ENCODE peak calls at places on chromosome 2, in seven cellular contexts. One of them, this sample, is unnamed.

GRCh38 chr2:19360266-19360665 is 1.8 kb upstream of the OSR1 start:
- DNase-seq in H9: no peak
- DNase-seq in IMR-90: no peak
- DNase-seq in mesendoderm: no peak
- DNase-seq in H1: no peak
- DNase-seq in mesenchymal stem cell: no peak
- DNase-seq in trophoblast cell: no peak
- DNase-seq in this sample: no peak

GRCh38 chr2:239371726-239372686 is 28.8 kb downstream of the HDAC4 start:
- DNase-seq in H9: no peak
- DNase-seq in IMR-90: no peak
- DNase-seq in mesendoderm: no peak
- DNase-seq in H1: no peak
- DNase-seq in mesenchymal stem cell: no peak
- DNase-seq in trophoblast cell: no peak
- DNase-seq in this sample: no peak

GRCh38 chr2:45415534-45416123 is 195.4 kb downstream of the SRBD1 start:
- DNase-seq in H9: no peak
- DNase-seq in IMR-90: no peak
- DNase-seq in mesendoderm: no peak
- DNase-seq in H1: no peak
- DNase-seq in mesenchymal stem cell: no peak
- DNase-seq in trophoblast cell: no peak
- DNase-seq in this sample: no peak

GRCh38 chr2:216519154-216519762 is 20.6 kb downstream of the RPL37A start:
- DNase-seq in H9: no peak
- DNase-seq in IMR-90: peak; percentile 89
- DNase-seq in mesendoderm: peak; percentile 84
- DNase-seq in H1: no peak
- DNase-seq in mesenchymal stem cell: peak; percentile 83
- DNase-seq in trophoblast cell: peak; percentile 55
- DNase-seq in this sample: peak; percentile 64

GRCh38 chr2:37317746-37318145 is 6.9 kb downstream of the PRKD3 start:
- DNase-seq in H9: no peak
- DNase-seq in IMR-90: no peak
- DNase-seq in mesendoderm: no peak
- DNase-seq in H1: no peak
- DNase-seq in mesenchymal stem cell: no peak
- DNase-seq in trophoblast cell: no peak
- DNase-seq in this sample: no peak

GRCh38 chr2:160970052-160970846 is 190.0 kb upstream of the TANK start:
- DNase-seq in H9: peak; percentile 46
- DNase-seq in IMR-90: peak; percentile 82
- DNase-seq in mesendoderm: peak; percentile 95
- DNase-seq in H1: peak; percentile 38
- DNase-seq in mesenchymal stem cell: peak; percentile 93
- DNase-seq in trophoblast cell: peak; percentile 58
- DNase-seq in this sample: peak; percentile 65

GRCh38 chr2:3627500-3628100 is 30.4 kb upstream of the ALLC start:
- DNase-seq in H9: peak; percentile 14
- DNase-seq in IMR-90: no peak
- DNase-seq in mesendoderm: no peak
- DNase-seq in H1: no peak
- DNase-seq in mesenchymal stem cell: no peak
- DNase-seq in trophoblast cell: no peak
- DNase-seq in this sample: no peak

GRCh38 chr2:23384551-23385349 is at the start of gene KLHL29:
- DNase-seq in H9: peak; percentile 59
- DNase-seq in IMR-90: peak; percentile 71
- DNase-seq in mesendoderm: peak; percentile 60
- DNase-seq in H1: no peak
- DNase-seq in mesenchymal stem cell: peak; percentile 76
- DNase-seq in trophoblast cell: peak; percentile 61
- DNase-seq in this sample: no peak

GRCh38 chr2:239444626-239445625 is 44.1 kb upstream of the HDAC4 start:
- DNase-seq in H9: no peak
- DNase-seq in IMR-90: no peak
- DNase-seq in mesendoderm: no peak
- DNase-seq in H1: no peak
- DNase-seq in mesenchymal stem cell: no peak
- DNase-seq in trophoblast cell: no peak
- DNase-seq in this sample: no peak

GRCh38 chr2:181352158-181352557 is 105.0 kb upstream of the ITGA4 start:
- DNase-seq in H9: no peak
- DNase-seq in IMR-90: no peak
- DNase-seq in mesendoderm: no peak
- DNase-seq in H1: no peak
- DNase-seq in mesenchymal stem cell: no peak
- DNase-seq in trophoblast cell: no peak
- DNase-seq in this sample: no peak

GRCh38 chr2:149651229-149651628 is 63.7 kb upstream of the MMADHC start:
- DNase-seq in H9: no peak
- DNase-seq in IMR-90: no peak
- DNase-seq in mesendoderm: no peak
- DNase-seq in H1: no peak
- DNase-seq in mesenchymal stem cell: no peak
- DNase-seq in trophoblast cell: no peak
- DNase-seq in this sample: no peak

GRCh38 chr2:64681479-64681967 is 27.8 kb upstream of the SERTAD2 start:
- DNase-seq in H9: no peak
- DNase-seq in IMR-90: no peak
- DNase-seq in mesendoderm: no peak
- DNase-seq in H1: no peak
- DNase-seq in mesenchymal stem cell: no peak
- DNase-seq in trophoblast cell: no peak
- DNase-seq in this sample: no peak

GRCh38 chr2:181813963-181814565 is 77.5 kb upstream of the ITPRID2 start:
- DNase-seq in H9: no peak
- DNase-seq in IMR-90: peak; percentile 84
- DNase-seq in mesendoderm: no peak
- DNase-seq in H1: no peak
- DNase-seq in mesenchymal stem cell: peak; percentile 77
- DNase-seq in trophoblast cell: peak; percentile 75
- DNase-seq in this sample: no peak

GRCh38 chr2:1644427-1644826 is 99.9 kb downstream of the PXDN start:
- DNase-seq in H9: peak; percentile 19
- DNase-seq in IMR-90: no peak
- DNase-seq in mesendoderm: no peak
- DNase-seq in H1: no peak
- DNase-seq in mesenchymal stem cell: no peak
- DNase-seq in trophoblast cell: no peak
- DNase-seq in this sample: no peak

GRCh38 chr2:111985514-111985913 is 69.6 kb upstream of the TMEM87B start:
- DNase-seq in H9: no peak
- DNase-seq in IMR-90: no peak
- DNase-seq in mesendoderm: no peak
- DNase-seq in H1: no peak
- DNase-seq in mesenchymal stem cell: no peak
- DNase-seq in trophoblast cell: no peak
- DNase-seq in this sample: no peak

GRCh38 chr2:165240927-165241326 is 1.7 kb downstream of the SCN2A start:
- DNase-seq in H9: no peak
- DNase-seq in IMR-90: no peak
- DNase-seq in mesendoderm: no peak
- DNase-seq in H1: no peak
- DNase-seq in mesenchymal stem cell: no peak
- DNase-seq in trophoblast cell: no peak
- DNase-seq in this sample: no peak

GRCh38 chr2:316381-316780 is 28.5 kb upstream of the ALKAL2 start:
- DNase-seq in H9: no peak
- DNase-seq in IMR-90: no peak
- DNase-seq in mesendoderm: no peak
- DNase-seq in H1: no peak
- DNase-seq in mesenchymal stem cell: no peak
- DNase-seq in trophoblast cell: no peak
- DNase-seq in this sample: no peak

GRCh38 chr2:23206652-23207051 is 178.3 kb upstream of the KLHL29 start:
- DNase-seq in H9: no peak
- DNase-seq in IMR-90: no peak
- DNase-seq in mesendoderm: no peak
- DNase-seq in H1: no peak
- DNase-seq in mesenchymal stem cell: no peak
- DNase-seq in trophoblast cell: no peak
- DNase-seq in this sample: no peak

GRCh38 chr2:124149571-124149970 is 124.5 kb downstream of the CNTNAP5 start:
- DNase-seq in H9: no peak
- DNase-seq in IMR-90: no peak
- DNase-seq in mesendoderm: no peak
- DNase-seq in H1: no peak
- DNase-seq in mesenchymal stem cell: no peak
- DNase-seq in trophoblast cell: no peak
- DNase-seq in this sample: no peak

GRCh38 chr2:164456599-164456998 is 164.7 kb downstream of the GRB14 start:
- DNase-seq in H9: no peak
- DNase-seq in IMR-90: no peak
- DNase-seq in mesendoderm: no peak
- DNase-seq in H1: no peak
- DNase-seq in mesenchymal stem cell: no peak
- DNase-seq in trophoblast cell: no peak
- DNase-seq in this sample: no peak

GRCh38 chr2:8312861-8313768 is 368.7 kb upstream of the ID2 start:
- DNase-seq in H9: peak; percentile 24
- DNase-seq in IMR-90: peak; percentile 11
- DNase-seq in mesendoderm: peak; percentile 88
- DNase-seq in H1: no peak
- DNase-seq in mesenchymal stem cell: peak; percentile 41
- DNase-seq in trophoblast cell: no peak
- DNase-seq in this sample: peak; percentile 20

DNA sequence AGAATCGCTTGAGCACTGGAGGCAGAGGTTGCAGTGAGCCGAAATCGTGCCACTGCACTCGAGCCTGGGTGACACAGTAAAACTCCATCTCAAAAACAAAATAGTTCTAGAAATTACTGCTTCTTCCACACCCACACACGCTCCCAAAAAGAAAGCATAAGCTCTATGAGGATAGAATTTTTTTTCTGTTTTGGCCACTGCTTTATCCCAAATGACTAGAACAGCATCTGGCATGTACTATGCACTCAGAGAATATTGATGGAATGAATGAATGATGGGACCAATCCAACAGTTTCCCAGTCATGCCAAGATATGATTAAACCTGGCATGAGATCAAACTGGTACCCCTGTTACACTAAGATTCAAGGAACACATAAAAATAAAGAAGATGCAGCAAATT is 455.4 kb upstream of the CHAC2 start:
- DNase-seq in H9: no peak
- DNase-seq in IMR-90: no peak
- DNase-seq in mesendoderm: no peak
- DNase-seq in H1: no peak
- DNase-seq in mesenchymal stem cell: no peak
- DNase-seq in trophoblast cell: no peak
- DNase-seq in this sample: no peak
- H3K4ac ChIP-seq in H9: no peak overlapping the region
- H3K4ac ChIP-seq in IMR-90: no peak overlapping the region
- H3K4ac ChIP-seq in mesendoderm: no peak overlapping the region
- H3K4ac ChIP-seq in H1: no peak overlapping the region
- H3K4ac ChIP-seq in mesenchymal stem cell: no peak overlapping the region
- H3K4ac ChIP-seq in trophoblast cell: no peak overlapping the region
- H3K4ac ChIP-seq in this sample: no peak overlapping the region

DNA sequence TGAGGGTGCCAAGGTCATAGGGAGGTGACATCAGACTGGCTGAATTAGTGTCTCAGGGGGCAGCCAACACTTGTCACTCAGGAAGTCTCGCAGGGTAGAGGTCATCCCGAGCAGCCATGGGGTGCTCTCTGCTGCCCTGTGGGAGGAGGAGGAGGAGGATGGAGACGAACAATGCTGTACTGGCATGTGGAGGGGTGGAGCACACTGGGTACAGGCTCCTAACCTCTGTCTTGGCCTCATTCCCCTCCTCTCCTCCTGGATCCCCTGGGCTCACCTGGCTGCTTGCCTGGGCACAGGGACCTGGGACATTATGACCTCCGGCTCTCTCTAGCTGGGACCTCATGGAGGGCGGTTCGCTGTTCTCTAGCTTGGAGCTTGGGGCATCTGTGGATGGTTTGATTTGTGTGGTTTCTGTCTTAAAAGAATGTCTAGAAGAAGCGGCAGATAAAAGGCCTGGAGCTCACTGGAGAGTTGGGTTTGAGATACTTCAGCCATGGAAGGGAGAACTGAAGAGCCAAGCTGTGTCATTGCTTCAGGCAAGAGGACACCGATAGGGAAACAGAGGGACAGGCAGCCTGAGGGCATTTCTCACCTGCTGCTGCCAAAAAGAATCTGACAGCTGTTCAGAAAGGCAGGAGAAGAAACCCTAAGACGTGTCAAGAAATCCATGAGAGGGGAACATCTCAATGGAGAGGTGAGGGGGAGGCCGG is 133.1 kb downstream of the SEPTIN10 start:
- DNase-seq in H9: no peak
- DNase-seq in IMR-90: no peak
- DNase-seq in mesendoderm: no peak
- DNase-seq in H1: no peak
- DNase-seq in mesenchymal stem cell: no peak
- DNase-seq in trophoblast cell: peak; percentile 44
- DNase-seq in this sample: no peak
- H3K4ac ChIP-seq in H9: no peak overlapping the region
- H3K4ac ChIP-seq in IMR-90: peak overlapping the region; percentile 18
- H3K4ac ChIP-seq in mesendoderm: no peak overlapping the region
- H3K4ac ChIP-seq in H1: no peak overlapping the region
- H3K4ac ChIP-seq in mesenchymal stem cell: no peak overlapping the region
- H3K4ac ChIP-seq in trophoblast cell: no peak overlapping the region
- H3K4ac ChIP-seq in this sample: no peak overlapping the region

GRCh38 chr2:230694241-230694640 is 18.4 kb upstream of the CAB39 start:
- DNase-seq in H9: no peak
- DNase-seq in IMR-90: no peak
- DNase-seq in mesendoderm: no peak
- DNase-seq in H1: no peak
- DNase-seq in mesenchymal stem cell: no peak
- DNase-seq in trophoblast cell: peak; percentile 97
- DNase-seq in this sample: no peak
- H3K4ac ChIP-seq in H9: no peak overlapping the region
- H3K4ac ChIP-seq in IMR-90: no peak overlapping the region
- H3K4ac ChIP-seq in mesendoderm: no peak overlapping the region
- H3K4ac ChIP-seq in H1: no peak overlapping the region
- H3K4ac ChIP-seq in mesenchymal stem cell: no peak overlapping the region
- H3K4ac ChIP-seq in trophoblast cell: no peak overlapping the region
- H3K4ac ChIP-seq in this sample: no peak overlapping the region

GRCh38 chr2:174485763-174486613 is 841 bp downstream of the GPR155 start:
- DNase-seq in H9: peak; percentile 41
- DNase-seq in IMR-90: peak; percentile 76
- DNase-seq in mesendoderm: peak; percentile 42
- DNase-seq in H1: no peak
- DNase-seq in mesenchymal stem cell: peak; percentile 64
- DNase-seq in trophoblast cell: no peak
- DNase-seq in this sample: no peak

GRCh38 chr2:174487536-174488162 is 820 bp upstream of the GPR155 start:
- DNase-seq in H9: no peak
- DNase-seq in IMR-90: no peak
- DNase-seq in mesendoderm: no peak
- DNase-seq in H1: no peak
- DNase-seq in mesenchymal stem cell: no peak
- DNase-seq in trophoblast cell: no peak
- DNase-seq in this sample: no peak

GRCh38 chr2:174484573-174484972 is 2.3 kb downstream of the GPR155 start:
- DNase-seq in H9: no peak
- DNase-seq in IMR-90: no peak
- DNase-seq in mesendoderm: no peak
- DNase-seq in H1: no peak
- DNase-seq in mesenchymal stem cell: no peak
- DNase-seq in trophoblast cell: no peak
- DNase-seq in this sample: no peak

GRCh38 chr2:174490032-174490431 is 3.2 kb upstream of the GPR155 start:
- DNase-seq in H9: no peak
- DNase-seq in IMR-90: no peak
- DNase-seq in mesendoderm: no peak
- DNase-seq in H1: no peak
- DNase-seq in mesenchymal stem cell: no peak
- DNase-seq in trophoblast cell: no peak
- DNase-seq in this sample: no peak

GRCh38 chr2:174486614-174487535 is at the start of gene GPR155:
- DNase-seq in H9: peak; percentile 100
- DNase-seq in IMR-90: peak; percentile 97
- DNase-seq in mesendoderm: peak; percentile 99
- DNase-seq in H1: peak; percentile 97
- DNase-seq in mesenchymal stem cell: peak; percentile 97
- DNase-seq in trophoblast cell: peak; percentile 99
- DNase-seq in this sample: peak; percentile 98
- H3K4ac ChIP-seq in H9: no peak within 1 kb of the TSS
- H3K4ac ChIP-seq in IMR-90: peak within 1 kb of the TSS; percentile 98
- H3K4ac ChIP-seq in mesendoderm: peak within 1 kb of the TSS; percentile 93
- H3K4ac ChIP-seq in H1: no peak within 1 kb of the TSS
- H3K4ac ChIP-seq in mesenchymal stem cell: peak within 1 kb of the TSS; percentile 88
- H3K4ac ChIP-seq in trophoblast cell: peak within 1 kb of the TSS; percentile 87
- H3K4ac ChIP-seq in this sample: no peak within 1 kb of the TSS

This sample was measured in neuronal stem cell.